ENCODE peak calls at places on chromosomes 12 and 14, in seven cellular contexts. H is mesendoderm, U is neuronal stem cell, T is IMR-90, L is H9, W is H1, E is mesenchymal stem cell. O is an unnamed sample.

GRCh38 chr12:1204581-1205121 is 213.6 kb downstream of the ERC1 start:
- DNase-seq in H (no peak), L (no peak), U (no peak), T (no peak), E (peak; percentile 29), W (no peak), O (no peak)

GRCh38 chr12:124411291-124411878 is 116.5 kb downstream of the RFLNA start:
- DNase-seq in U (no peak), H (no peak), L (no peak), T (peak; percentile 96), W (no peak), E (peak; percentile 93), O (no peak)

GRCh38 chr12:94640134-94640928 is 10.0 kb downstream of the TMCC3 start:
- DNase-seq in L (no peak), W (no peak), T (peak; percentile 11), U (no peak), H (no peak), E (peak; percentile 75), O (peak; percentile 87)

GRCh38 chr12:837548-837947 is 85.2 kb downstream of the WNK1 start:
- DNase-seq in L (no peak), T (no peak), H (no peak), E (no peak), U (no peak), W (no peak), O (no peak)

GRCh38 chr14:62866376-62866775 is 178.9 kb downstream of the KCNH5 start:
- DNase-seq in W (no peak), L (no peak), H (no peak), E (no peak), U (no peak), T (no peak), O (no peak)

GRCh38 chr14:88189040-88189839 is 133.8 kb downstream of the KCNK10 start:
- DNase-seq in H (peak; percentile 93), W (peak; percentile 85), T (peak; percentile 87), U (peak; percentile 81), L (peak; percentile 80), E (peak; percentile 67), O (peak; percentile 91)

GRCh38 chr12:104458645-104459555 is 2.2 kb downstream of the CHST11 start:
- DNase-seq in L (no peak), H (peak; percentile 34), E (peak; percentile 45), W (peak; percentile 50), T (no peak), U (no peak), O (peak; percentile 63)

GRCh38 chr14:24368215-24368561 is 204 bp downstream of the NFATC4 start:
- DNase-seq in U (peak; percentile 56), L (peak; percentile 57), H (no peak), W (peak; percentile 78), E (no peak), T (no peak), O (no peak)

GRCh38 chr12:120234643-120235368 is 30.7 kb downstream of the PXN start:
- DNase-seq in W (no peak), T (peak; percentile 97), E (peak; percentile 99), U (no peak), L (peak; percentile 81), H (peak; percentile 98), O (peak; percentile 97)

GRCh38 chr12:52901715-52902541 is 2.9 kb downstream of the KRT8 start:
- DNase-seq in H (no peak), L (no peak), U (no peak), T (no peak), W (no peak), E (no peak), O (peak; percentile 44)

GRCh38 chr12:123907021-123907420 is 65.6 kb downstream of the CCDC92 start:
- DNase-seq in L (no peak), U (no peak), W (no peak), H (no peak), T (no peak), E (no peak), O (no peak)

GRCh38 chr14:68279777-68280233 is 460.2 kb downstream of the RAD51B start:
- DNase-seq in L (no peak), T (no peak), U (no peak), E (no peak), W (no peak), H (no peak), O (no peak)

GRCh38 chr12:119225454-119225853 is 46.7 kb downstream of the HSPB8 start:
- DNase-seq in E (no peak), L (no peak), U (no peak), W (peak; percentile 42), H (peak; percentile 54), T (no peak), O (no peak)

GRCh38 chr12:106889950-106890626 is 65.6 kb upstream of the TMEM263 start:
- DNase-seq in L (no peak), W (no peak), E (no peak), H (no peak), T (no peak), U (no peak), O (no peak)

GRCh38 chr12:106892075-106892474 is 63.6 kb upstream of the TMEM263 start:
- DNase-seq in W (no peak), L (no peak), H (no peak), U (no peak), E (no peak), T (no peak), O (no peak)

GRCh38 chr12:106894774-106895173 is 60.9 kb upstream of the TMEM263 start:
- DNase-seq in L (no peak), W (no peak), T (peak; percentile 7), H (no peak), U (no peak), E (no peak), O (no peak)

GRCh38 chr12:106896603-106897002 is 59.1 kb upstream of the TMEM263 start:
- DNase-seq in H (no peak), L (no peak), U (no peak), W (no peak), T (no peak), E (no peak), O (no peak)

DNA sequence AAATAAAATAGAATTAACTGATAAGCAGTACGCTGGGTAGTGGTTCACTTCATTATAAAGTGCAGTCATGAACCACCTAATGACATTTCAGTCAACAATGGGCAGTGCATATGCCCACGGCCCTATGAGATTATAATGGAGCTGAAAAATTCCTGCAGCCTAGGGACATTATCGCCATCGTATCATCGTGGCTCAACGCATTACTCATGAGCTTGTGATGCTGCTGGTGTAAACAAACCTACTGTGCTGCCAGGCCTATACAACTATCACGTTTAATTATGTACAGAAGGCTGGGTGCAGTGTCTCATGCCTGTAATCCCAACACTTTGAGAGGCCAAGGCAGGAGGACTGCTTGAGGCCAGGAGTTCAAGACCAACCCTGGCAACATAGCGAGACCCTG is 62.3 kb upstream of the TMEM263 start:
- DNase-seq in L (no peak), E (peak; percentile 66), T (peak; percentile 46), U (no peak), W (no peak), H (no peak), O (peak; percentile 77)
- H3K27me3 ChIP-seq in L (no peaks in the 10 kb centered on the region), E (no peaks in the 10 kb centered on the region), T (no peaks in the 10 kb centered on the region), U (no peaks in the 10 kb centered on the region), W (no peaks in the 10 kb centered on the region), H (no peaks in the 10 kb centered on the region), O (no peaks in the 10 kb centered on the region)

GRCh38 chr12:131164096-131164872 is 210.6 kb downstream of the ADGRD1 start:
- DNase-seq in T (no peak), U (no peak), E (no peak), H (peak; percentile 26), W (no peak), L (peak; percentile 29), O (no peak)
- H2AK5ac ChIP-seq in T (no peak overlapping the region), U (peak overlapping the region; percentile 26), E (no peak overlapping the region), H (no peak overlapping the region), W (no peak overlapping the region), L (no peak overlapping the region), O (no peak overlapping the region)

GRCh38 chr14:104583424-104584114 is 4.0 kb downstream of the C14orf180 start:
- DNase-seq in L (no peak), H (no peak), W (no peak), T (no peak), E (no peak), U (no peak), O (no peak)
- H3K23ac ChIP-seq in L (no peak overlapping the region), H (no peak overlapping the region), W (no peak overlapping the region), T (no peak overlapping the region), E (no peak overlapping the region), U (peak overlapping the region; percentile 37), O (no peak overlapping the region)

GRCh38 chr14:69538766-69539165 is 35.9 kb downstream of the CCDC177 start:
- DNase-seq in E (no peak), U (no peak), L (no peak), H (no peak), T (no peak), W (no peak), O (no peak)
- H3K27me3 ChIP-seq in E (peaks cover 2% of the 10 kb centered on the region), U (peaks cover 9% of the 10 kb centered on the region), L (no peaks in the 10 kb centered on the region), H (no peaks in the 10 kb centered on the region), T (peaks cover 23% of the 10 kb centered on the region), W (no peaks in the 10 kb centered on the region), O (no peaks in the 10 kb centered on the region)

O was measured in trophoblast cell.